ENCODE peak calls at places on chromosome 20, in six cellular contexts. X is mesendoderm, N is mesenchymal stem cell, D is IMR-90, R is H9, K is neuronal stem cell. P is an unnamed sample.

GRCh38 chr20:57128051-57128757 is 138.2 kb downstream of the BMP7 start:
- DNase-seq in X (no peak), N (no peak), D (no peak), R (no peak), K (no peak), P (no peak)

GRCh38 chr20:2164966-2165365 is 63.3 kb downstream of the STK35 start:
- DNase-seq in X (no peak), N (no peak), D (no peak), R (peak), K (no peak), P (no peak)

GRCh38 chr20:35235881-35236280 is 9.4 kb downstream of the MMP24 start:
- DNase-seq in X (no peak), N (no peak), D (no peak), R (no peak), K (no peak), P (no peak)

GRCh38 chr20:58892932-58893224 is 40.4 kb downstream of the GNAS start:
- DNase-seq in X (no peak), N (no peak), D (no peak), R (no peak), K (no peak), P (no peak)

GRCh38 chr20:53926428-53927028 is 143.9 kb downstream of the BCAS1 start:
- DNase-seq in X (peak), N (peak), D (peak), R (no peak), K (no peak), P (peak)

GRCh38 chr20:36644032-36644712 is 1.8 kb downstream of the SLA2 start:
- DNase-seq in X (no peak), N (no peak), D (no peak), R (no peak), K (no peak), P (no peak)

GRCh38 chr20:37543828-37544227 is 16.2 kb upstream of the BLCAP start:
- DNase-seq in X (no peak), N (peak), D (peak), R (peak), K (no peak), P (peak)

GRCh38 chr20:33622705-33623390 is 39.3 kb upstream of the C20orf144 start:
- DNase-seq in X (no peak), N (no peak), D (no peak), R (no peak), K (no peak), P (no peak)

GRCh38 chr20:32966382-32966781 is 37.9 kb downstream of the SUN5 start:
- DNase-seq in X (no peak), N (no peak), D (no peak), R (no peak), K (no peak), P (no peak)

GRCh38 chr20:12159266-12159665 is 241.6 kb downstream of the BTBD3 start:
- DNase-seq in X (no peak), N (no peak), D (peak), R (no peak), K (no peak), P (no peak)

GRCh38 chr20:50191065-50191565 is 485 bp downstream of the CEBPB start:
- DNase-seq in X (no peak), N (no peak), D (no peak), R (no peak), K (no peak), P (no peak)

GRCh38 chr20:14865169-14865568 is 527.8 kb upstream of the FLRT3 start:
- DNase-seq in X (no peak), N (no peak), D (no peak), R (no peak), K (no peak), P (no peak)

GRCh38 chr20:59823030-59823423 is 110.4 kb downstream of the SYCP2 start:
- DNase-seq in X (no peak), N (no peak), D (no peak), R (peak), K (no peak), P (no peak)

GRCh38 chr20:61100489-61100888 is 151.6 kb upstream of the CDH4 start:
- DNase-seq in X (no peak), N (no peak), D (no peak), R (no peak), K (no peak), P (no peak)

DNA sequence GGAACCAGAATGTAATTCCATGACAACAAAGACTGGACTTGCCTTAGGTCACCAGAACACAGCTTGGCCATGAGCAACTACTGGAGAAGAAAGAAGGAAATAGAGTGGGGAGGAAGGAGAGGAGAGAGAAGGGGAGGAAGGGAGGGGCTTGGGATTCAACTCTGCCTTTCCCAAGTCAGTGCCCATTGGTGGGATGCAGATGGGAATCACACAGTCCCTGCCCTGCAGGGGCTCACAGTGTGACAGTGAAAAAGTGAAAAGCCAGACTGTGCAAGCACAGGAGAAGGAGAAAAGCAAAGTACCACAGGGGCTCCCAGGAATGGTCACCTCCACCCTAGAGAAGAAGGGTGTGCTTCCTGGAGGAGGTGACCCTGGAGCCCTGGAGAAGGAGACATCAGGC is 14.0 kb downstream of the RIMS4 start:
- DNase-seq in X (no peak), N (no peak), D (no peak), R (no peak), K (no peak), P (no peak)
- H3K23ac ChIP-seq in X (no peak), N (no peak), D (no peak), R (no peak), K (no peak), P (no peak)

GRCh38 chr20:658202-658601 is 5.2 kb upstream of the SRXN1 start:
- DNase-seq in X (peak), N (no peak), D (no peak), R (no peak), K (no peak), P (no peak)
- H2BK5ac ChIP-seq in X (peak), N (no peak), D (no peak), R (peak), K (no peak), P (no peak)

DNA sequence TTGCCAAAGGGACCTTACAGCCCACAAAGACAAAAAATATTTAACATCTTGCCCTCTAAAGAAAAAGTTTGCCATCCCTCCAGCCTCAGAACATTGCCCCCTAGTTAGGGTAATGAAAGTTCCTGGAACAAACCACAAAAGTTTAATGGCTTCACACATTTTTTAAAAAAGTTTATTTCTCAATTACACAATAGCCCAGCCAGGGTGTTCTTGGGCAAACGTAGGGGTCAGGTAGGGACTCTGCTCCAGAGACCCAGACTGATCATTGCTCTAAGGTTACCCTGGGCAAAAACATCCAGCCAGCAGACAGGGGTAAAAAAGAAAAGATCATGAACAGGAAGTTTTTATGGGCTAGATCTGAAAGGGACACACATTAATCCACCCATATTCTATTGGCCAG is 4.5 kb upstream of the ISM1 start:
- DNase-seq in X (no peak), N (no peak), D (no peak), R (no peak), K (no peak), P (no peak)
- H3K18ac ChIP-seq in X (no peak), N (no peak), D (no peak), R (no peak), K (no peak), P (no peak)

GRCh38 chr20:62145688-62146018 is 2.1 kb downstream of the SS18L1 start:
- DNase-seq in X (no peak), N (no peak), D (no peak), R (no peak), K (no peak), P (no peak)

GRCh38 chr20:62143976-62144825 is 632 bp downstream of the SS18L1 start:
- DNase-seq in X (peak), N (peak), D (peak), R (peak), K (no peak), P (peak)

GRCh38 chr20:62147528-62147927 is 4.0 kb downstream of the SS18L1 start:
- DNase-seq in X (no peak), N (no peak), D (no peak), R (no peak), K (no peak), P (no peak)

GRCh38 chr20:62147125-62147524 is 3.6 kb downstream of the SS18L1 start:
- DNase-seq in X (no peak), N (no peak), D (no peak), R (no peak), K (no peak), P (no peak)

GRCh38 chr20:62146019-62146755 is 2.6 kb downstream of the SS18L1 start:
- DNase-seq in X (no peak), N (no peak), D (no peak), R (no peak), K (no peak), P (no peak)
- H3K23ac ChIP-seq in X (no peak), N (no peak), D (peak), R (no peak), K (peak), P (no peak)

P was measured in trophoblast cell.